ENCODE peak calls at places on chromosomes 3 and 15, in seven cellular contexts. B is occipital lobe; O is activated T-cell treated with anti-CD3 and anti-CD28 coated beads, Interleukin-2, amount 50 U/mL, for 48 hours; S is NCI-H526; Z is left colon; G is uterus; A is neuronal stem cell. X is an unnamed sample.
A peak's percentile ranks its signal among the peaks of the same experiment; 100 is the strongest.

GRCh38 chr15:47834093-47834492 is 116.8 kb downstream of the SEMA6D start:
- DNase-seq in B (no peak), S (no peak), A (no peak), G (no peak), Z (no peak), O (no peak), X (no peak)

GRCh38 chr15:42065008-42065407 is 29.4 kb downstream of the PLA2G4D start:
- DNase-seq in A (no peak), Z (no peak), B (peak; percentile 3), S (no peak), O (peak; percentile 18), G (peak; percentile 36), X (no peak)

GRCh38 chr3:149198611-149199010 is 23.0 kb downstream of the CP start:
- DNase-seq in B (no peak), O (no peak), G (no peak), A (peak; percentile 57), S (no peak), Z (no peak), X (no peak)

GRCh38 chr15:65937476-65937875 is 68.2 kb downstream of the RAB11A start:
- DNase-seq in A (no peak), B (peak; percentile 18), O (no peak), S (no peak), Z (no peak), G (no peak), X (no peak)

GRCh38 chr3:74537164-74537563 is 77.3 kb downstream of the CNTN3 start:
- DNase-seq in O (no peak), S (no peak), Z (no peak), G (no peak), A (no peak), B (no peak), X (no peak)

GRCh38 chr3:13588221-13588701 is 39.3 kb downstream of the FBLN2 start:
- DNase-seq in B (no peak), O (no peak), Z (no peak), S (no peak), A (no peak), G (no peak), X (no peak)

GRCh38 chr3:112639451-112640332 is 1.3 kb downstream of the CCDC80 start:
- DNase-seq in B (no peak), G (peak; percentile 42), A (no peak), Z (no peak), O (no peak), S (no peak), X (no peak)

GRCh38 chr3:112333386-112334334 is 704 bp downstream of the CD200 start:
- DNase-seq in B (peak; percentile 48), O (no peak), G (peak; percentile 33), S (no peak), Z (no peak), A (no peak), X (no peak)

GRCh38 chr3:23667536-23668429 is 138.0 kb upstream of the UBE2E1 start:
- DNase-seq in G (no peak), Z (no peak), B (no peak), O (no peak), S (no peak), A (no peak), X (no peak)

GRCh38 chr3:64368163-64369025 is 143.1 kb upstream of the PRICKLE2 start:
- DNase-seq in O (no peak), S (no peak), Z (no peak), G (no peak), B (no peak), A (no peak), X (no peak)

GRCh38 chr3:79011821-79012529 is 755.8 kb downstream of the ROBO1 start:
- DNase-seq in S (no peak), B (no peak), Z (no peak), O (no peak), G (no peak), A (no peak), X (no peak)

GRCh38 chr15:89898628-89899302 is 5.0 kb upstream of the AP3S2 start:
- DNase-seq in B (no peak), G (no peak), O (peak; percentile 48), A (no peak), Z (no peak), S (peak; percentile 30), X (no peak)

GRCh38 chr3:159733194-159733860 is 255.3 kb upstream of the IL12A start:
- DNase-seq in B (no peak), S (no peak), A (peak; percentile 40), Z (no peak), G (no peak), O (no peak), X (no peak)

GRCh38 chr15:69468241-69469121 is 15.9 kb downstream of the RPLP1 start:
- DNase-seq in A (no peak), G (no peak), B (no peak), O (peak; percentile 88), S (peak; percentile 57), Z (peak; percentile 48), X (no peak)

GRCh38 chr15:35886765-35887164 is 340.8 kb upstream of the DPH6 start:
- DNase-seq in A (no peak), B (no peak), O (no peak), S (no peak), Z (no peak), G (no peak), X (no peak)

GRCh38 chr3:30511524-30512278 is 94.7 kb upstream of the TGFBR2 start:
- DNase-seq in Z (no peak), B (no peak), S (no peak), G (peak; percentile 48), O (peak; percentile 44), A (no peak), X (no peak)

GRCh38 chr3:58116985-58117384 is 93.8 kb downstream of the DNASE1L3 start:
- DNase-seq in A (no peak), B (no peak), O (no peak), Z (no peak), G (no peak), S (no peak), X (no peak)

GRCh38 chr3:17979248-17979647 is 236.8 kb upstream of the TBC1D5 start:
- DNase-seq in A (no peak), B (peak; percentile 40), O (no peak), S (no peak), Z (no peak), G (no peak), X (peak; percentile 8)

GRCh38 chr15:63156708-63157065 is 590 bp downstream of the RPS27L start:
- DNase-seq in S (peak; percentile 60), G (peak; percentile 37), B (peak; percentile 48), Z (peak; percentile 41), O (peak; percentile 37), A (peak; percentile 18), X (no peak)

GRCh38 chr3:197031315-197032285 is 2.0 kb upstream of the MELTF start:
- DNase-seq in Z (peak; percentile 78), A (no peak), B (no peak), S (no peak), G (peak; percentile 97), O (peak; percentile 60), X (no peak)

GRCh38 chr15:63203451-63204090 is 14.2 kb downstream of the RAB8B start:
- DNase-seq in B (no peak), Z (no peak), S (no peak), G (no peak), A (no peak), O (peak; percentile 51), X (no peak)

GRCh38 chr3:64067510-64068346 is 44.4 kb upstream of the PSMD6 start:
- DNase-seq in Z (no peak), B (peak; percentile 18), O (no peak), S (no peak), A (no peak), G (no peak), X (no peak)

GRCh38 chr3:195151866-195152526 is 119.0 kb downstream of the XXYLT1 start:
- DNase-seq in A (no peak), O (no peak), G (no peak), B (no peak), Z (no peak), S (no peak), X (no peak)

GRCh38 chr15:62254137-62254934 is 89.3 kb upstream of the C2CD4B start:
- DNase-seq in B (peak; percentile 3), A (peak; percentile 55), S (peak; percentile 41), G (peak; percentile 54), Z (no peak), O (peak; percentile 82), X (no peak)

GRCh38 chr3:72597756-72598195 is 250.5 kb downstream of the SHQ1 start:
- DNase-seq in S (no peak), Z (no peak), B (no peak), A (no peak), O (no peak), G (no peak), X (peak; percentile 8)

GRCh38 chr3:42696356-42697301 is 6.0 kb downstream of the HHATL start:
- DNase-seq in O (no peak), B (no peak), Z (no peak), A (no peak), S (no peak), G (no peak), X (no peak)

GRCh38 chr3:57091471-57091870 is 31.0 kb downstream of the SPATA12 start:
- DNase-seq in O (no peak), G (no peak), S (no peak), Z (no peak), A (no peak), B (no peak), X (no peak)

GRCh38 chr15:66196565-66196964 is 57.0 kb downstream of the MEGF11 start:
- DNase-seq in B (no peak), Z (no peak), G (no peak), O (no peak), A (no peak), S (no peak), X (no peak)

GRCh38 chr3:127744875-127745274 is 72.1 kb downstream of the ABTB1 start:
- DNase-seq in Z (peak; percentile 13), A (no peak), O (no peak), B (no peak), G (no peak), S (no peak), X (no peak)

GRCh38 chr3:125011941-125012340 is 43.9 kb downstream of the HEG1 start:
- DNase-seq in A (no peak), O (no peak), G (no peak), B (no peak), S (no peak), Z (no peak), X (no peak)

GRCh38 chr3:48543271-48543866 is 13.2 kb downstream of the PFKFB4 start:
- DNase-seq in B (no peak), A (no peak), O (no peak), Z (no peak), G (peak; percentile 14), S (no peak), X (no peak)